ENCODE peak calls at places on chromosomes 7 and 10, in eight cellular contexts. R is aorta, U is AG04450, Q is stomach, X is hepatocyte, B is heart left ventricle, V is GM23248, L is heart right ventricle. G is an unnamed sample.
A peak's percentile ranks its signal among the peaks of the same experiment; 100 is the strongest.

GRCh38 chr7:136998495-136998894 is 130.0 kb downstream of the CHRM2 start:
- DNase-seq in U (peak; percentile 30), R (no peak), Q (no peak), B (no peak), X (no peak), V (peak; percentile 44), L (no peak), G (no peak)

GRCh38 chr10:124652701-124653100 is 91.5 kb downstream of the FAM53B start:
- DNase-seq in U (no peak), V (no peak), X (no peak), L (no peak), Q (no peak), R (no peak), B (no peak), G (no peak)

GRCh38 chr7:34208878-34209621 is 303.7 kb downstream of the BMPER start:
- DNase-seq in R (no peak), B (peak; percentile 41), V (peak; percentile 53), X (no peak), U (no peak), L (no peak), Q (no peak), G (no peak)

GRCh38 chr7:42351313-42351935 is 114.4 kb upstream of the GLI3 start:
- DNase-seq in V (peak; percentile 32), L (no peak), X (no peak), R (no peak), Q (no peak), U (no peak), B (no peak), G (no peak)

GRCh38 chr10:61000769-61001730 is 57.1 kb upstream of the RHOBTB1 start:
- DNase-seq in L (no peak), R (peak; percentile 74), V (peak; percentile 28), B (no peak), Q (peak; percentile 69), X (peak; percentile 65), U (no peak), G (no peak)

GRCh38 chr7:79874797-79875196 is 259.8 kb upstream of the GNAI1 start:
- DNase-seq in X (no peak), R (no peak), V (no peak), U (no peak), B (no peak), Q (no peak), L (no peak), G (no peak)

GRCh38 chr10:1244493-1244892 is 188.3 kb downstream of the WDR37 start:
- DNase-seq in X (no peak), U (no peak), B (no peak), R (no peak), Q (no peak), L (no peak), V (no peak), G (no peak)

GRCh38 chr7:6168469-6168868 is 104.0 kb downstream of the CYTH3 start:
- DNase-seq in L (no peak), U (no peak), X (no peak), V (no peak), Q (no peak), R (no peak), B (peak; percentile 48), G (no peak)

GRCh38 chr7:132400667-132401142 is 175.6 kb downstream of the PLXNA4 start:
- DNase-seq in V (peak; percentile 26), B (no peak), Q (no peak), R (no peak), L (no peak), X (no peak), U (no peak), G (no peak)

GRCh38 chr10:37712489-37713131 is 144.8 kb downstream of the ZNF248 start:
- DNase-seq in B (peak; percentile 59), R (no peak), L (no peak), U (no peak), Q (no peak), V (no peak), X (no peak), G (no peak)

GRCh38 chr7:48242846-48243245 is 71.6 kb downstream of the ABCA13 start:
- DNase-seq in B (no peak), X (no peak), Q (no peak), U (no peak), R (no peak), V (no peak), L (no peak), G (no peak)

GRCh38 chr10:48608926-48609325 is 4.1 kb upstream of the ARHGAP22 start:
- DNase-seq in L (no peak), R (no peak), X (no peak), U (no peak), B (no peak), V (peak; percentile 70), Q (no peak), G (peak; percentile 70)

GRCh38 chr7:122550545-122550944 is 148.4 kb downstream of the RNF133 start:
- DNase-seq in Q (no peak), R (no peak), B (no peak), U (no peak), L (no peak), V (no peak), X (no peak), G (no peak)

GRCh38 chr7:12281026-12281425 is 69.9 kb downstream of the TMEM106B start:
- DNase-seq in B (no peak), V (no peak), X (no peak), Q (no peak), L (no peak), U (no peak), R (no peak), G (no peak)

GRCh38 chr7:151837285-151838042 is 39.5 kb downstream of the PRKAG2 start:
- DNase-seq in X (peak; percentile 44), R (peak; percentile 57), Q (no peak), U (no peak), B (no peak), V (no peak), L (no peak), G (no peak)

GRCh38 chr10:8301831-8302230 is 247.3 kb downstream of the GATA3 start:
- DNase-seq in L (no peak), V (no peak), Q (no peak), R (no peak), U (no peak), X (no peak), B (no peak), G (no peak)
- H3K27me3 ChIP-seq in L (peaks cover 38% of the 10 kb centered on the region), V (no peaks in the 10 kb centered on the region), Q (peaks cover 7% of the 10 kb centered on the region), R (no peaks in the 10 kb centered on the region), U (no peaks in the 10 kb centered on the region), X (peaks cover 14% of the 10 kb centered on the region), B (peaks cover 18% of the 10 kb centered on the region), G (no peaks in the 10 kb centered on the region)

GRCh38 chr7:1200045-1200444 is 32.6 kb upstream of the UNCX start:
- DNase-seq in X (peak; percentile 60), U (no peak), L (no peak), B (no peak), Q (no peak), V (peak; percentile 20), R (no peak), G (no peak)

GRCh38 chr7:1197997-1198632 is 34.6 kb upstream of the UNCX start:
- DNase-seq in X (peak; percentile 57), B (no peak), R (no peak), U (peak; percentile 79), Q (no peak), L (no peak), V (peak; percentile 95), G (no peak)

GRCh38 chr7:1193593-1194424 is 33.8 kb upstream of the ZFAND2A start:
- DNase-seq in B (peak; percentile 71), V (peak; percentile 79), R (no peak), L (peak; percentile 41), X (peak; percentile 35), U (no peak), Q (peak; percentile 65), G (no peak)

GRCh38 chr7:1192171-1192676 is 32.2 kb upstream of the ZFAND2A start:
- DNase-seq in B (no peak), R (no peak), Q (no peak), U (peak; percentile 76), X (no peak), V (peak; percentile 89), L (no peak), G (no peak)

DNA sequence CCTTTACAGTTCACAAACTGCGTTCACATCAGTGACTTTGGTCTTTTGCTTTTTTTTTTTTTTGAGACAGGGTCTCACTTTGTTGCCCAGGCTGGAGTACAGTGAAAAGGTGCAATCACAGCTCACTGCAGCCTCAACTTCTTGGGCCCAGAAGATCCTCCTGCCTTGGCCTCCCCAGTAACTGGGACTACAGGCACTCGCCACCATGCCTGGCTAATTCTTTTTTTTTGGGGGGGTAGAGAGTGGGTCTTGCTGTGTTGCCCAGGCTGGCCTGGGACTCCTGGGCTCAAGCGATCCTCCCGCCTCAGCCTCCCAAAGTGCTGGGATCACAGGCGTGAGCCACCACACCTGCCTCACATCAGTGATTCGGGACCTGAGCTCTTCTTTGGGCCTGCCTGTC is 35.7 kb upstream of the UNCX start:
- DNase-seq in V (no peak), B (no peak), X (no peak), Q (no peak), U (no peak), L (no peak), R (no peak), G (no peak)
- H3K27ac ChIP-seq in V (no peak overlapping the region), B (no peak overlapping the region), X (no peak overlapping the region), Q (no peak overlapping the region), U (no peak overlapping the region), L (no peak overlapping the region), R (no peak overlapping the region), G (no peak overlapping the region)

GRCh38 chr10:107666214-107666613 is 501.7 kb upstream of the SORCS1 start:
- DNase-seq in V (no peak), L (no peak), X (no peak), U (no peak), Q (no peak), R (no peak), B (no peak), G (no peak)

DNA sequence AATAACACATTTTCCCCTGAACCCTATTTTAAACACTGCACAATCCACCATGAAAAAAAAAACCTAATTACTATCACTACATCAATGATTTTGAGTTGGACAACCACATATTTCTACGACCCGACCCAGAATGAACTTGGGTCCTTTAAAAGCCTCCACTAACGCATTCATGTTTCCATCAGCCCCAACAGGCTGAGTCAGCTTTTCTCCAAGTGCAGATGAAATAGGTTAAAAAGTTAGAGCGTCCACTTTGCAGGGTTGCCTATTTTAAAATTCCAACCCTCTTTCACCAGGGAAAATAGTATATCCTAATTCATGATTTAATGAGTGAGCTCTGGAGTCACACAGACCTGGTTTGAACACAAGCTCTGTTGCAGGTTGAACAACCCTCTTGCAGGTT is 501.0 kb upstream of the SORCS1 start:
- DNase-seq in V (no peak), R (no peak), L (no peak), X (no peak), U (no peak), Q (no peak), B (no peak), G (no peak)
- H3K27me3 ChIP-seq in V (no peaks in the 10 kb centered on the region), R (no peaks in the 10 kb centered on the region), L (no peaks in the 10 kb centered on the region), X (no peaks in the 10 kb centered on the region), U (no peaks in the 10 kb centered on the region), Q (no peaks in the 10 kb centered on the region), B (no peaks in the 10 kb centered on the region), G (no peaks in the 10 kb centered on the region)

DNA sequence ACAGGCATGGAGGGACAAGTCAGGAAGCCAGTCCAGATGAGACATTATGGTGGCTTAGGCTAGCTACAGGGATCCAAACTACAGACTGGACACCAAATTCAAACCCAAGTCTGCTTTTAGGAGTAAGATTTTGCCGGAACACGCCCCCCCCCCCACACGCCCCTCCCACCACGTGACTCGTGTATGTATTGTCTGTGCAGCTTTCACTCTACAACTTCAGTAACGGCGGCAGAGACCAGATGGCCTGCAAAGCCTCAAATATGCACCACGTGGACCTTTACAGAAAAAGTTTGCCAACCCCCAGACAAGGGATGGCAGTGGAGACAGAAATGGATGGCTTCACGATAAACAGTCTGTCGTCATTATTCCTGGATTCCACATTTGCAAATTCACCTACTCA is 14.5 kb downstream of the HIPK2 start:
- DNase-seq in B (no peak), Q (no peak), L (no peak), R (no peak), X (no peak), V (no peak), U (no peak), G (no peak)
- H3K27ac ChIP-seq in B (no peak overlapping the region), Q (no peak overlapping the region), L (no peak overlapping the region), R (no peak overlapping the region), X (no peak overlapping the region), V (no peak overlapping the region), U (no peak overlapping the region), G (no peak overlapping the region)